ENCODE peak calls at places on chromosomes 4 and X, in seven cellular contexts. B is CD4-positive, alpha-beta T cell; O is mucosa of descending colon; Q is RWPE1; S is left lung; E is cardiac muscle cell; R is pancreas. D is an unnamed sample.

GRCh38 chr4:72712997-72713396 is 144.0 kb upstream of the ADAMTS3 start:
- DNase-seq in B (no peak), O (no peak), Q (no peak), S (no peak), E (no peak), R (no peak), D (no peak)

GRCh38 chrX:129115104-129115503 is 408.2 kb downstream of the SMARCA1 start:
- DNase-seq in B (no peak), O (peak; percentile 61), Q (peak; percentile 3), S (no peak), E (peak; percentile 81), R (no peak), D (no peak)

GRCh38 chr4:57094482-57095223 is 15.5 kb downstream of the IGFBP7 start:
- DNase-seq in B (no peak), O (no peak), Q (no peak), S (no peak), E (no peak), R (no peak), D (no peak)

GRCh38 chrX:13085533-13085932 is 41.1 kb upstream of the FAM9C start:
- DNase-seq in B (peak; percentile 70), O (no peak), Q (no peak), S (no peak), E (no peak), R (no peak), D (no peak)

GRCh38 chrX:49987651-49988050 is 65.3 kb downstream of the CLCN5 start:
- DNase-seq in B (no peak), O (no peak), Q (no peak), S (no peak), E (no peak), R (no peak), D (no peak)

GRCh38 chr4:153151535-153152452 is 52.4 kb upstream of the TRIM2 start:
- DNase-seq in B (no peak), O (peak; percentile 93), Q (no peak), S (peak; percentile 86), E (peak; percentile 75), R (peak; percentile 82), D (peak; percentile 50)

GRCh38 chr4:38688676-38689355 is 24.8 kb downstream of the KLF3 start:
- DNase-seq in B (no peak), O (no peak), Q (no peak), S (no peak), E (no peak), R (no peak), D (no peak)

GRCh38 chr4:52714597-52715254 is 36.5 kb downstream of the ERVMER34-1 start:
- DNase-seq in B (no peak), O (no peak), Q (no peak), S (no peak), E (no peak), R (no peak), D (no peak)

GRCh38 chrX:114774691-114775090 is 190.8 kb downstream of the HTR2C start:
- DNase-seq in B (no peak), O (no peak), Q (no peak), S (no peak), E (peak; percentile 9), R (no peak), D (no peak)

GRCh38 chr4:102196221-102196620 is 149.1 kb downstream of the SLC39A8 start:
- DNase-seq in B (no peak), O (no peak), Q (peak; percentile 38), S (no peak), E (no peak), R (no peak), D (no peak)

GRCh38 chrX:130091976-130092522 is 18.2 kb downstream of the ELF4 start:
- DNase-seq in B (peak; percentile 86), O (peak; percentile 69), Q (no peak), S (peak; percentile 77), E (no peak), R (no peak), D (no peak)

GRCh38 chr4:150114641-150115040 is 36.4 kb downstream of the DCLK2 start:
- DNase-seq in B (no peak), O (no peak), Q (no peak), S (no peak), E (no peak), R (no peak), D (no peak)

GRCh38 chrX:37646254-37646653 is 39.3 kb upstream of the XK start:
- DNase-seq in B (no peak), O (no peak), Q (no peak), S (no peak), E (no peak), R (no peak), D (no peak)
- TF ChIP-seq CTCF in B (no peak), O (no peak), Q (no peak), S (no peak), E (no peak), R (no peak), D (peak; percentile 27)

GRCh38 chr4:143581331-143581961 is 67.9 kb downstream of the SMARCA5 start:
- DNase-seq in B (no peak), O (no peak), Q (no peak), S (no peak), E (no peak), R (no peak), D (no peak)
- TF ChIP-seq CTCF in B (no peak), O (no peak), Q (no peak), S (no peak), E (no peak), R (no peak), D (no peak)

GRCh38 chrX:104641176-104641575 is 75.2 kb downstream of the IL1RAPL2 start:
- DNase-seq in B (no peak), O (no peak), Q (no peak), S (no peak), E (no peak), R (no peak), D (no peak)
- TF ChIP-seq CTCF in B (no peak), O (no peak), Q (no peak), S (no peak), E (no peak), R (no peak), D (no peak)

GRCh38 chr4:25654971-25655963 is at the start of gene SLC34A2:
- DNase-seq in B (no peak), O (peak; percentile 10), Q (peak; percentile 53), S (peak; percentile 68), E (peak; percentile 52), R (peak; percentile 71), D (no peak)
- TF ChIP-seq CTCF in B (no peak), O (no peak), Q (no peak), S (no peak), E (no peak), R (no peak), D (no peak)

GRCh38 chrX:109840585-109840984 is 107.5 kb upstream of the ACSL4 start:
- DNase-seq in B (no peak), O (peak; percentile 20), Q (peak; percentile 73), S (peak; percentile 43), E (no peak), R (no peak), D (no peak)

GRCh38 chrX:109841869-109842579 is 109.0 kb upstream of the ACSL4 start:
- DNase-seq in B (no peak), O (no peak), Q (no peak), S (no peak), E (no peak), R (no peak), D (no peak)

GRCh38 chrX:109842611-109843010 is 109.6 kb upstream of the ACSL4 start:
- DNase-seq in B (no peak), O (no peak), Q (no peak), S (no peak), E (no peak), R (no peak), D (no peak)

GRCh38 chrX:109841257-109841656 is 108.2 kb upstream of the ACSL4 start:
- DNase-seq in B (no peak), O (no peak), Q (no peak), S (no peak), E (no peak), R (no peak), D (no peak)

GRCh38 chrX:109839694-109840358 is 106.8 kb upstream of the ACSL4 start:
- DNase-seq in B (no peak), O (no peak), Q (no peak), S (peak; percentile 36), E (no peak), R (no peak), D (no peak)
- TF ChIP-seq CTCF in B (no peak), O (no peak), Q (no peak), S (no peak), E (peak; percentile 43), R (no peak), D (no peak)

GRCh38 chrX:123732679-123733363 is at the start of gene THOC2:
- DNase-seq in B (peak; percentile 65), O (peak; percentile 90), Q (peak; percentile 74), S (peak; percentile 85), E (peak; percentile 79), R (peak; percentile 80), D (peak; percentile 40)
- TF ChIP-seq CTCF in B (no peak), O (no peak), Q (peak; percentile 31), S (peak; percentile 53), E (peak; percentile 37), R (no peak), D (no peak)

DNA sequence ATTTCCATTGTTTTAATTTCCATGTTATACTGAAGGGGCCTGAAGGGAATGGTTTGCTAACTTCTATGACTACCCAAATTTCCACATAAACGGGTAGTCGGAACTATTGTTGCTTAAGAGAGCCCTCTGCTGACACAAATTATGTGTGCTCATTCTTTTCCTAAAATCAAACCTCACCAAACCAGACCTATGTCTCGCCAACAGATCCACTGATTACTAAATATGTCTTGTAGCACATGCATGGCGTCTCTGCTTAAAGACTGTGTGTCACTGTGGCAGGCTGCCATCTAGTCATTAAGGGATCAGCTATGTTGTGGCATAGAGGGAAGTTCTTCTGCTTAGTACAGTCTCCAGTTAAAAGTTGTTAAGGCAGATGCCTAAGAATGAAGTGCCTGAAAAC is 25.1 kb downstream of the PIR start:
- DNase-seq in B (no peak), O (peak; percentile 38), Q (peak; percentile 12), S (no peak), E (peak; percentile 57), R (no peak), D (no peak)
- TF ChIP-seq CTCF in B (peak; percentile 9), O (no peak), Q (peak; percentile 20), S (no peak), E (peak; percentile 45), R (no peak), D (peak; percentile 20)

D was measured in mesothelial cell of epicardium.